ENCODE peak calls at places on chromosomes 13 and 19, in nine cellular contexts. H, J, R, F, W, S, D, X and P are unnamed samples.

GRCh38 chr19:17125052-17125727 is 49.6 kb downstream of the MYO9B start:
- DNase-seq in H (no peak), J (no peak), R (no peak), F (no peak), W (no peak), S (no peak), D (no peak), X (peak), P (peak)

GRCh38 chr13:35818577-35819165 is 312.5 kb downstream of the DCLK1 start:
- DNase-seq in H (no peak), J (no peak), R (no peak), F (no peak), W (no peak), S (no peak), D (no peak), X (no peak), P (no peak)

GRCh38 chr13:50712469-50712868 is 131.0 kb downstream of the DLEU7 start:
- DNase-seq in H (no peak), J (no peak), R (no peak), F (no peak), W (no peak), S (no peak), D (no peak), X (no peak), P (no peak)

GRCh38 chr19:4657835-4658234 is 12.3 kb downstream of the MYDGF start:
- DNase-seq in H (no peak), J (no peak), R (no peak), F (no peak), W (no peak), S (no peak), D (no peak), X (no peak), P (no peak)

GRCh38 chr13:50589139-50589538 is 254.4 kb downstream of the DLEU7 start:
- DNase-seq in H (peak), J (no peak), R (no peak), F (no peak), W (no peak), S (no peak), D (peak), X (no peak), P (no peak)

GRCh38 chr13:98869408-98870090 is 108.3 kb downstream of the DOCK9 start:
- DNase-seq in H (no peak), J (no peak), R (peak), F (no peak), W (no peak), S (no peak), D (no peak), X (no peak), P (no peak)

GRCh38 chr13:105798541-105798940 is 736.9 kb downstream of the EFNB2 start:
- DNase-seq in H (no peak), J (no peak), R (no peak), F (no peak), W (no peak), S (no peak), D (no peak), X (no peak), P (no peak)

GRCh38 chr13:33340631-33341030 is 55.1 kb upstream of the STARD13 start:
- DNase-seq in H (no peak), J (no peak), R (no peak), F (no peak), W (no peak), S (no peak), D (no peak), X (no peak), P (no peak)

GRCh38 chr19:48806818-48807589 is 3.8 kb downstream of the BCAT2 start:
- DNase-seq in H (no peak), J (no peak), R (no peak), F (no peak), W (no peak), S (no peak), D (no peak), X (no peak), P (no peak)

GRCh38 chr13:21326155-21327030 is 132.7 kb downstream of the ZDHHC20 start:
- DNase-seq in H (no peak), J (no peak), R (peak), F (no peak), W (peak), S (no peak), D (peak), X (no peak), P (no peak)

GRCh38 chr13:44191504-44192171 is 182.0 kb upstream of the SERP2 start:
- DNase-seq in H (no peak), J (peak), R (peak), F (no peak), W (peak), S (no peak), D (no peak), X (no peak), P (no peak)

GRCh38 chr13:38590796-38591507 is 95.9 kb upstream of the FREM2 start:
- DNase-seq in H (no peak), J (no peak), R (peak), F (no peak), W (no peak), S (no peak), D (no peak), X (no peak), P (no peak)

GRCh38 chr13:112898786-112899617 is 70.0 kb upstream of the MCF2L start:
- DNase-seq in H (no peak), J (no peak), R (no peak), F (no peak), W (no peak), S (no peak), D (no peak), X (no peak), P (no peak)

GRCh38 chr19:48625891-48626327 is 6.6 kb downstream of the SPHK2 start:
- DNase-seq in H (no peak), J (no peak), R (no peak), F (no peak), W (no peak), S (no peak), D (no peak), X (no peak), P (no peak)

GRCh38 chr19:49876422-49877019 is 634 bp downstream of the AKT1S1 start:
- DNase-seq in H (peak), J (peak), R (peak), F (peak), W (peak), S (peak), D (peak), X (peak), P (peak)

GRCh38 chr13:82116422-82116989 is 1765.8 kb downstream of the SLITRK1 start:
- DNase-seq in H (no peak), J (no peak), R (no peak), F (no peak), W (no peak), S (no peak), D (no peak), X (no peak), P (no peak)

GRCh38 chr19:19464339-19465098 is 50.8 kb downstream of the TSSK6 start:
- DNase-seq in H (no peak), J (no peak), R (peak), F (no peak), W (no peak), S (no peak), D (no peak), X (no peak), P (no peak)

GRCh38 chr13:47890146-47890814 is 110.8 kb downstream of the SUCLA2 start:
- DNase-seq in H (no peak), J (no peak), R (no peak), F (no peak), W (no peak), S (no peak), D (no peak), X (no peak), P (no peak)

GRCh38 chr19:5826531-5827341 is 12.8 kb downstream of the FUT6 start:
- DNase-seq in H (no peak), J (peak), R (peak), F (no peak), W (peak), S (no peak), D (no peak), X (peak), P (no peak)
- H3K4me3 ChIP-seq in H (no peak), J (no peak), R (peak), F (no peak), W (no peak), S (no peak), D (no peak), X (no peak), P (no peak)

DNA sequence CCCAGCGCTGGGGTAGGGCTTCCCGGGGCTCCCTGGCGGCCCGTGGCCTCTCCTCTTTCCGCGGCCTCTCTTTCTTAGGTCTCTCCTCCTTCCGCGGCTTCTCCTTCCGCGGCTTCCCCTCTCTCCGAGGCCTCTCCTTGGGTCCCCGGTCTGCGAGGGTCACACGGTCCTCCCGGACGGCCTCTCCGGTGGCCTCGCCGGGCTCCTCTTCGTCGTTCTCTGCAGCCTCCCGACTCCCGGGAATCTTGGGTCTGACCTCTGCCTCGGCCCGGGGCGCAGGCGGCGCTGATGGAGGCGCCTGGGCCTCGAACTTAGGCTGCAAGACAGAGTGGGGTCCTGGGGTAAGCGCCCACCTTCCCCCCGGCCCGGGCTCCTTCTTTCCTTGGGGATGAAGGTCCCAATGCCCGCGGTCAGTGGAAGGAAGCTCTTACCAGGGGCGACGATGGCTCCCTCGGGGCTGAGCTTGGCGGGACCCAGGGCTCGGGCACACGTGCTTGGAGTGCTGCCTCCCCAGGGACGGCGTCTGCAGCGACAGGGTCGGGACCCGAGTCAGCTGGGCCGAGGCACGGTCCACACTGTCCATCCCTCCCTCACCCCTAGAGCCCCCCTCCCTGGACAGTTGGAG is 3.5 kb downstream of the AMH start:
- DNase-seq in H (no peak), J (no peak), R (no peak), F (no peak), W (no peak), S (no peak), D (no peak), X (no peak), P (no peak)
- H3K4me3 ChIP-seq in H (no peak), J (no peak), R (peak), F (peak), W (peak), S (no peak), D (no peak), X (no peak), P (no peak)

GRCh38 chr13:30303269-30303668 is 4.1 kb downstream of the KATNAL1 start:
- DNase-seq in H (no peak), J (no peak), R (no peak), F (no peak), W (no peak), S (no peak), D (no peak), X (no peak), P (no peak)
- H3K4me3 ChIP-seq in H (no peak), J (no peak), R (no peak), F (no peak), W (no peak), S (no peak), D (no peak), X (no peak), P (no peak)

GRCh38 chr13:67147257-67148218 is 82.6 kb downstream of the PCDH9 start:
- DNase-seq in H (no peak), J (no peak), R (no peak), F (no peak), W (no peak), S (no peak), D (peak), X (no peak), P (no peak)
- H3K4me3 ChIP-seq in H (no peak), J (no peak), R (no peak), F (no peak), W (no peak), S (no peak), D (no peak), X (no peak), P (no peak)

GRCh38 chr19:7558667-7559066 is 23.1 kb downstream of the PNPLA6 start:
- DNase-seq in H (no peak), J (no peak), R (no peak), F (no peak), W (no peak), S (no peak), D (no peak), X (no peak), P (no peak)
- H3K4me3 ChIP-seq in H (no peak), J (no peak), R (no peak), F (no peak), W (no peak), S (no peak), D (no peak), X (no peak), P (no peak)

GRCh38 chr13:53778937-53779336 is 750.3 kb downstream of the OLFM4 start:
- DNase-seq in H (no peak), J (no peak), R (no peak), F (no peak), W (no peak), S (no peak), D (no peak), X (no peak), P (no peak)

GRCh38 chr13:53784331-53784730 is 755.7 kb downstream of the OLFM4 start:
- DNase-seq in H (no peak), J (no peak), R (no peak), F (no peak), W (no peak), S (no peak), D (no peak), X (no peak), P (no peak)

GRCh38 chr13:53782400-53783030 is 753.9 kb downstream of the OLFM4 start:
- DNase-seq in H (no peak), J (no peak), R (peak), F (no peak), W (no peak), S (no peak), D (no peak), X (no peak), P (peak)

GRCh38 chr13:53783466-53783865 is 754.9 kb downstream of the OLFM4 start:
- DNase-seq in H (no peak), J (no peak), R (peak), F (no peak), W (no peak), S (no peak), D (no peak), X (no peak), P (no peak)

GRCh38 chr13:53781941-53782340 is 753.3 kb downstream of the OLFM4 start:
- DNase-seq in H (no peak), J (no peak), R (no peak), F (no peak), W (no peak), S (no peak), D (no peak), X (no peak), P (no peak)
- H3K4me3 ChIP-seq in H (no peak), J (no peak), R (no peak), F (no peak), W (no peak), S (no peak), D (no peak), X (no peak), P (no peak)